ENCODE peak calls at places on chromosomes 3 and 15, in four cellular contexts. P is SIG-M5, D is GM12892, O is OCI-LY7. F is an unnamed sample.

GRCh38 chr15:75682181-75683135 is 30.2 kb downstream of the CSPG4 start:
- DNase-seq in P (no peak), D (no peak), O (no peak), F (no peak)

GRCh38 chr3:115692887-115693524 is 69.7 kb downstream of the GAP43 start:
- DNase-seq in O (peak; percentile 58), D (peak; percentile 6), P (no peak), F (peak; percentile 74)

GRCh38 chr3:12903000-12903800 is 61.8 kb upstream of the RPL32 start:
- DNase-seq in D (no peak), O (no peak), P (no peak), F (no peak)

GRCh38 chr15:97692317-97693015 is 268.0 kb upstream of the ARRDC4 start:
- DNase-seq in D (no peak), P (no peak), O (no peak), F (no peak)

GRCh38 chr15:90261811-90262210 is 3.7 kb upstream of the NGRN start:
- DNase-seq in O (no peak), P (no peak), D (no peak), F (no peak)

GRCh38 chr3:142228964-142229363 is 3.6 kb upstream of the GK5 start:
- DNase-seq in D (no peak), O (no peak), P (no peak), F (no peak)

GRCh38 chr3:122890077-122890484 is 95.2 kb downstream of the SLC49A4 start:
- DNase-seq in D (no peak), O (peak; percentile 13), P (no peak), F (peak; percentile 50)

GRCh38 chr15:90588427-90588826 is 58.7 kb downstream of the CRTC3 start:
- DNase-seq in D (no peak), P (no peak), O (no peak), F (peak; percentile 44)

GRCh38 chr3:94246136-94246535 is 183.3 kb downstream of the NSUN3 start:
- DNase-seq in D (no peak), P (no peak), O (no peak), F (no peak)

GRCh38 chr15:76340802-76341365 is 4.3 kb downstream of the ISL2 start:
- DNase-seq in P (no peak), D (no peak), O (no peak), F (peak; percentile 64)

GRCh38 chr15:58078591-58078990 is 13.1 kb upstream of the ALDH1A2 start:
- DNase-seq in D (no peak), O (no peak), P (no peak), F (no peak)

GRCh38 chr3:11810276-11810675 is 36.4 kb downstream of the TAMM41 start:
- DNase-seq in O (no peak), P (no peak), D (no peak), F (no peak)

GRCh38 chr3:168977696-168978374 is 685.7 kb downstream of the MECOM start:
- DNase-seq in O (no peak), D (no peak), P (no peak), F (no peak)

GRCh38 chr15:79474252-79474651 is 42.1 kb downstream of the MINAR1 start:
- DNase-seq in O (no peak), D (no peak), P (no peak), F (no peak)

GRCh38 chr3:65785065-65785645 is 253.6 kb downstream of the MAGI1 start:
- DNase-seq in P (peak; percentile 5), O (peak; percentile 57), D (no peak), F (peak; percentile 71)

GRCh38 chr15:77180270-77180669 is 109.4 kb upstream of the TSPAN3 start:
- DNase-seq in O (no peak), P (no peak), D (no peak), F (no peak)

GRCh38 chr3:185537369-185537970 is 14.9 kb downstream of the LIPH start:
- DNase-seq in O (peak; percentile 48), P (peak; percentile 100), D (peak; percentile 59), F (peak; percentile 97)

GRCh38 chr3:11288021-11288491 is 15.9 kb downstream of the ATG7 start:
- DNase-seq in P (no peak), O (no peak), D (no peak), F (no peak)

GRCh38 chr15:70023064-70023768 is 74.5 kb downstream of the TLE3 start:
- DNase-seq in D (no peak), O (peak; percentile 53), P (peak; percentile 72), F (peak; percentile 92)

GRCh38 chr15:66982250-66982649 is 83.2 kb upstream of the SMAD3 start:
- DNase-seq in P (no peak), O (no peak), D (no peak), F (no peak)